ENCODE peak calls at places on chromosomes 11 and 22, in four cellular contexts. K, I, P and B are unnamed samples.

GRCh38 chr11:123487157-123487744 is 57.2 kb downstream of the GRAMD1B start:
- DNase-seq in K (no peak), I (no peak), P (no peak), B (no peak)

GRCh38 chr11:115385211-115385610 is 119.0 kb downstream of the CADM1 start:
- DNase-seq in K (no peak), I (no peak), P (no peak), B (no peak)

GRCh38 chr11:67503119-67504022 is 1.8 kb downstream of the PITPNM1 start:
- DNase-seq in K (no peak), I (no peak), P (no peak), B (no peak)

GRCh38 chr22:38314992-38315800 is 2.0 kb downstream of the CSNK1E start:
- DNase-seq in K (no peak), I (no peak), P (no peak), B (no peak)

GRCh38 chr11:43574949-43575915 is 105.3 kb upstream of the HSD17B12 start:
- DNase-seq in K (no peak), I (no peak), P (no peak), B (peak)

GRCh38 chr11:14656536-14657457 is 13.2 kb downstream of the PDE3B start:
- DNase-seq in K (peak), I (peak), P (no peak), B (no peak)

GRCh38 chr22:24433868-24434471 is 6.6 kb downstream of the ADORA2A start:
- DNase-seq in K (no peak), I (no peak), P (peak), B (no peak)

GRCh38 chr11:128210148-128210940 is 377.0 kb downstream of the ETS1 start:
- DNase-seq in K (no peak), I (peak), P (no peak), B (no peak)

GRCh38 chr11:32448232-32448631 is 12.9 kb upstream of the WT1 start:
- DNase-seq in K (peak), I (peak), P (peak), B (no peak)

GRCh38 chr11:105092255-105093239 is 47.0 kb downstream of the CARD18 start:
- DNase-seq in K (no peak), I (no peak), P (no peak), B (no peak)

GRCh38 chr22:39318507-39319283 is 728 bp downstream of the RPL3 start:
- DNase-seq in K (no peak), I (no peak), P (no peak), B (no peak)

GRCh38 chr11:29317669-29318068 is 699.2 kb downstream of the KCNA4 start:
- DNase-seq in K (no peak), I (no peak), P (no peak), B (no peak)

GRCh38 chr11:16194566-16194965 is 161.8 kb downstream of the SOX6 start:
- DNase-seq in K (no peak), I (no peak), P (no peak), B (no peak)

GRCh38 chr11:74466916-74467885 is at the start of gene KCNE3:
- DNase-seq in K (peak), I (no peak), P (no peak), B (no peak)

GRCh38 chr11:132523929-132524328 is 1008.4 kb downstream of the OPCML start:
- DNase-seq in K (no peak), I (no peak), P (no peak), B (no peak)

GRCh38 chr11:134517115-134517514 is 105.1 kb upstream of the B3GAT1 start:
- DNase-seq in K (no peak), I (no peak), P (no peak), B (no peak)

GRCh38 chr11:73275381-73275750 is 3.2 kb downstream of the P2RY6 start:
- DNase-seq in K (no peak), I (no peak), P (no peak), B (no peak)

GRCh38 chr11:73273246-73273890 is 1.2 kb downstream of the P2RY6 start:
- DNase-seq in K (no peak), I (no peak), P (no peak), B (no peak)

GRCh38 chr11:73277467-73277866 is 5.3 kb downstream of the P2RY6 start:
- DNase-seq in K (no peak), I (no peak), P (no peak), B (no peak)

GRCh38 chr11:73272680-73273038 is 521 bp downstream of the P2RY6 start:
- DNase-seq in K (no peak), I (no peak), P (no peak), B (no peak)

GRCh38 chr11:73274722-73275380 is 2.7 kb downstream of the P2RY6 start:
- DNase-seq in K (no peak), I (no peak), P (no peak), B (no peak)
- TF ChIP-seq CBX5 in K (no peak), I (no peak), P (no peak), B (no peak)

GRCh38 chr22:41380993-41381328 is 781 bp upstream of the TEF start:
- DNase-seq in K (no peak), I (peak), P (no peak), B (no peak)
- TF ChIP-seq EP300 in K (no peak), I (no peak), P (no peak), B (no peak)

GRCh38 chr11:112697371-112697770 is 263.8 kb upstream of the NCAM1 start:
- DNase-seq in K (no peak), I (no peak), P (no peak), B (no peak)
- H2AFZ ChIP-seq in K (no peak), I (no peak), P (no peak), B (no peak)

DNA sequence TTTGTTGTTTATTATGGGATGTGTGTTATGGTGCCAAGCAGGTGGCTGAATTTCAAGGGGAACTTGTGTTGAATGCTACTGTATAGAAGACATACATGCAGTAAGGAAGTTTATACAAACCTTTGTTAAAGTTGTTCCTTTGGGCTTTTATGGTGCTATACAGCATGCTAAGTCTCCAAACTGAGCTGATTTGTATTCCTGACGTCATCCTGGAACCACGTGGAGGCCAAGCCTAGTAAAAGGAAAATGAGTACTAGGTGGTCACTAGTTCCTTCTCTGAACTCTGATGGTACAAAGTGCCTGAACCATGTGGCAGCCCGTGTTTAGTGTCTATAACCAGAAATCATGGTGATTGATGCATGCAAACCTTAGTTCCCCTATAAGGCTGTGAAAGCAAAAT is 8.0 kb upstream of the VSTM5 start:
- DNase-seq in K (no peak), I (no peak), P (no peak), B (no peak)
- TF ChIP-seq CBX5 in K (no peak), I (no peak), P (no peak), B (no peak)

GRCh38 chr11:34407121-34407813 is 31.5 kb upstream of the CAT start:
- DNase-seq in K (no peak), I (peak), P (no peak), B (no peak)
- TF ChIP-seq EP300 in K (no peak), I (no peak), P (no peak), B (no peak)

GRCh38 chr11:62923634-62924411 is 2.7 kb upstream of the CHRM1 start:
- DNase-seq in K (peak), I (no peak), P (peak), B (no peak)
- H2AFZ ChIP-seq in K (peak), I (no peak), P (no peak), B (peak)

DNA sequence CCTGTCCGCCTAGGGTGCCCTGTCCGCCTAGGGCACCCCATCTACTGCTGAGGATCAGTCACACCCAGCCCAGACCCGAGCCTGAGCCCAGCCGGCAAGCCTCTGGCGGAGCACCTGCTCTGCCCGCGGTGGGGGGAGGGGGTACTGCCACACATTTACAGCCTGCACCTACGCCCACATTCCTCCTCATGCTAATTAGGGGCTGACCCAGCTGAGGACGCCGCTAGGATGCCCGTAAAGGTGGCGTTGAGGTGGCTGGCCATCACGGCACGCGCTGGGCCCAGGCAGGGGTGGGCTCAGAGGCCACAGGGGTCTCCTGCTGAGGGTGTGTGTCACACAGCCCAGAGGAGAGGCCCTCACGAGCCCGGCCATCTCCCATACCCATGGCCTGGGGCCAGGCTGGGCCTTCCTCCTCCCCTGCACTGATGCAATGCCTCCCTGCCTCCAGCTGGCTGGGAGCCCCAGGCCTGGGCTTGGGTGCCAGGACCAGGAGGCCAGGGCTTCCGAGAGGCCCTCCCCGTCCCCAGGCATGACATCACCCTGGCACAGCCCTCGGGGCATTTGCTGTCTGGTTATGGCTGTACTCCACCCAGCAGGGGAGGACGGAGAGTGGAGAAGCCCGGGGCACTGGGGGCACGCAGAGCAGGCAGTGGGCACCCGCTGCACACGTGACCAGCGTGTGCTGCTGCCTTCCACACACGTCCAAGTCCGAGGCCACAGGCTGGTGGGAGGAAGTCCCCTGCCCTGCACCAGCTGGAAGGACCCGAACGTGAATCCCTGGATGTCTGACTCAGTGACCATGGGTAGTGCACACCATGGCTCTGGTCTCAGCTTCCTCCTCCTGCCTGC is 12.7 kb downstream of the DUSP8 start:
- DNase-seq in K (no peak), I (no peak), P (no peak), B (no peak)
- TF ChIP-seq CBX5 in K (no peak), I (no peak), P (no peak), B (no peak)

GRCh38 chr22:34623580-34623979 is 442.4 kb upstream of the ISX start:
- DNase-seq in K (no peak), I (no peak), P (no peak), B (no peak)
- TF ChIP-seq EP300 in K (no peak), I (no peak), P (no peak), B (no peak)

DNA sequence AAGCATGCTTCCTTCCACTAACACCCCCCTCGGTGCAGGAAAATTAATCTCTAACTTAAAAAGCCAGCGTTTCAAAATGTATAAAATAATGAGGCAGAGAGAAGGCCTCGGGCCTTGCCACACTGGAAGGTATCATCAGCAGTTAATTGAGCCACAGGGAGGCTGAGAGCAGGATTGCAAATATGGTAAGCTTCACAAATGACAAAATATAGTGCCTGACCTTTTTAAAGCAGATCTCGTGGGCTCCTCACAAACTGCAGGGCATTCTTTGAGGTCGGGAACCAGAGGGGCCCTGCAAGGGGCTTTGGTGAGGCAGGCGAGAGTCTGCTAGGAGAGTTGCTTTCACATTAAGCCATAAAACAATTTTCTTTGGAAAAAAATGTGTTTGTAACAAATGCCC is 61.2 kb upstream of the SYT13 start:
- DNase-seq in K (no peak), I (no peak), P (no peak), B (no peak)
- H2AFZ ChIP-seq in K (no peak), I (no peak), P (no peak), B (no peak)

DNA sequence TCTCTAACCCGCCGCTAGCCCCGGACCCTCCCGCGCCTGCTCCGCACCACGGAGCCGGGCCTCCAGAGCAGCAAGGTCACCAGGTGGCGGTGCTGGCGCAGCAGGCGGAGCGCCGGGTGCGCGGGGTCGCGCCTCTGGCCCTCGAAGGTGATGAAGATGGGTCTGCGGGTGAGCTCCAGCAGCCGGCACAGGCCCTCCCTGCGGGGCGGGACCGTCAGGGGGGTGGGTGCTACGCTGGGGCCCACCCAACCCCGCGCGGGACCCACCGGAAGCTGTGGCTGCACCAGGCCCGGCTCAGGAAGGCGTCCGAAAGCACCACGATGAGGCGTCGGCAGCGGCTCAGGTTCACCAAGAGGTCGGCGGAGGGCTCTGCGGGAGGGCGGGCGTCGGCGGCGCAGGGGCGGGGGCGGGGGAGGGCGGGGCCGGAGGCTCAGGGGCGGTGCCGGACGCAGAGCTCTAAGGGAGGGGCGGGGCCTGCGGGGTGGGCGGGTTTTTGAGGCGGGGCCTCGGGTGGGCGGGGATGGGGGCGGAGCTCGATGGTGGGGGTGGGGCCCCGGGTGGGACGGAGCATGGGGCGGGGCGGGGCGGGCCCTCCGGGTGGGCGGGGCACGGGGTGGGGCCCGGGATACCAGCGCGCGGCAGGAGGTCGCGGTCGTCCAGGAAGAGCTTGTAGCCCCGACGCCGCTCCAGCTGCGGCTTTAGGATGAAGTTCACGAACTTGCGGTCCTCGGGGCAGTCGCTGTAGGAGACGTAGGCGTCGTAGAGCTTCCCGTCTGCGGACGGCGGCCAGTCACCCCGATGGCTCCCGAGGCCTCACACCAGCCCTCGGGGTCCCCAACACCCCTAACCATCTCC is 7.8 kb downstream of the SIGIRR start:
- DNase-seq in K (peak), I (no peak), P (peak), B (peak)
- TF ChIP-seq CBX5 in K (no peak), I (no peak), P (no peak), B (no peak)